ENCODE peak calls at places on chromosomes 11 and 22, in seven cellular contexts. One of them, this sample, is unnamed.

GRCh38 chr11:103585911-103586310 is 450.5 kb upstream of the DDI1 start:
- DNase-seq in uterus: no peak
- DNase-seq in heart left ventricle: no peak
- DNase-seq in ovary: no peak
- DNase-seq in right lobe of liver: no peak
- DNase-seq in sigmoid colon: no peak
- DNase-seq in HCT116: no peak
- DNase-seq in this sample: no peak

GRCh38 chr11:120562806-120563425 is 51.4 kb downstream of the GRIK4 start:
- DNase-seq in HCT116: no peak
- DNase-seq in right lobe of liver: no peak
- DNase-seq in uterus: no peak
- DNase-seq in ovary: peak; percentile 45
- DNase-seq in heart left ventricle: peak; percentile 45
- DNase-seq in sigmoid colon: no peak
- DNase-seq in this sample: no peak

GRCh38 chr11:116335078-116335477 is 437.7 kb downstream of the BUD13 start:
- DNase-seq in heart left ventricle: no peak
- DNase-seq in HCT116: no peak
- DNase-seq in ovary: no peak
- DNase-seq in sigmoid colon: no peak
- DNase-seq in right lobe of liver: no peak
- DNase-seq in uterus: no peak
- DNase-seq in this sample: no peak

GRCh38 chr11:128508785-128509518 is 78.4 kb downstream of the ETS1 start:
- DNase-seq in HCT116: no peak
- DNase-seq in sigmoid colon: no peak
- DNase-seq in right lobe of liver: no peak
- DNase-seq in ovary: no peak
- DNase-seq in heart left ventricle: no peak
- DNase-seq in uterus: no peak
- DNase-seq in this sample: no peak

GRCh38 chr11:75408852-75409219 is 9.5 kb downstream of the RPS3 start:
- DNase-seq in right lobe of liver: no peak
- DNase-seq in heart left ventricle: no peak
- DNase-seq in HCT116: no peak
- DNase-seq in uterus: no peak
- DNase-seq in sigmoid colon: no peak
- DNase-seq in ovary: no peak
- DNase-seq in this sample: no peak

GRCh38 chr11:79121351-79121750 is 319.5 kb downstream of the TENM4 start:
- DNase-seq in uterus: no peak
- DNase-seq in right lobe of liver: no peak
- DNase-seq in heart left ventricle: no peak
- DNase-seq in HCT116: no peak
- DNase-seq in sigmoid colon: no peak
- DNase-seq in ovary: no peak
- DNase-seq in this sample: no peak

GRCh38 chr11:70481625-70482528 is 83.5 kb downstream of the CTTN start:
- DNase-seq in heart left ventricle: peak; percentile 61
- DNase-seq in ovary: no peak
- DNase-seq in HCT116: peak; percentile 86
- DNase-seq in uterus: no peak
- DNase-seq in right lobe of liver: peak; percentile 69
- DNase-seq in sigmoid colon: no peak
- DNase-seq in this sample: no peak

GRCh38 chr22:43396934-43397457 is 14.8 kb upstream of the MPPED1 start:
- DNase-seq in ovary: no peak
- DNase-seq in sigmoid colon: no peak
- DNase-seq in HCT116: no peak
- DNase-seq in heart left ventricle: no peak
- DNase-seq in uterus: no peak
- DNase-seq in right lobe of liver: peak; percentile 81
- DNase-seq in this sample: no peak

GRCh38 chr22:42805016-42805997 is 51.8 kb downstream of the ARFGAP3 start:
- DNase-seq in right lobe of liver: peak; percentile 79
- DNase-seq in ovary: no peak
- DNase-seq in uterus: no peak
- DNase-seq in HCT116: no peak
- DNase-seq in heart left ventricle: peak; percentile 47
- DNase-seq in sigmoid colon: peak; percentile 68
- DNase-seq in this sample: peak; percentile 18

DNA sequence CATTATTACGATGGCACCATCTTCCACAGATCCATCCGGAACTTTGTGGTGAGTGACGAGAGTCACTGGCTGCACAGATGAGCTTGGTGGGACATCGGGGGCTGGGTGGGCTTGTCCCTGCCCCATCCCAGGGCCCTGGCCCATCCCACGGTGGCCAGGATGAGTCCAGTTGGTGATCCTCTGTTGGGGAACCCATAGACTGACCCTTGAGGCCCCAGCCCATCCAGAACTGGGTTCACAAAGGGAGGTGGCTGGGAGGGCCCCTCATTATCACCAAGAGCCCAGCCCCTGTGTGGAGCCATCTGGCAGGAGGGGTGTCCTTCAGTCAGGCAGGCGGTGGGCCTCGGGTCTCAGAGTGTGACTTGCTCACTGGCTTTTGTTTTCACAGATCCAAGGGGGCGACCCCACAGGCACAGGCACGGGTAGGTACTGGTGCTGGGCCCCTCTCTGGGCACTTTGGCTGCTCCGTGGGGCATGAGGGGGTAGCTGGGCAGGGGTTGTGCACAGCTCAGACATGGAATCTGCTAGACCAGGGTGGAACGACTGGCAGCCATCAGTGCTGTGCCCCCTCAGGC is 22.0 kb downstream of the PPIL2 start:
- DNase-seq in uterus: no peak
- DNase-seq in ovary: no peak
- DNase-seq in sigmoid colon: no peak
- DNase-seq in right lobe of liver: no peak
- DNase-seq in HCT116: no peak
- DNase-seq in heart left ventricle: no peak
- DNase-seq in this sample: no peak
- H3K4me1 ChIP-seq in uterus: no peaks in the 10 kb centered on the region
- H3K4me1 ChIP-seq in ovary: no peaks in the 10 kb centered on the region
- H3K4me1 ChIP-seq in sigmoid colon: no peaks in the 10 kb centered on the region
- H3K4me1 ChIP-seq in right lobe of liver: no peaks in the 10 kb centered on the region
- H3K4me1 ChIP-seq in HCT116: no peaks in the 10 kb centered on the region
- H3K4me1 ChIP-seq in heart left ventricle: peaks cover 5% of the 10 kb centered on the region
- H3K4me1 ChIP-seq in this sample: no peaks in the 10 kb centered on the region

GRCh38 chr22:23519442-23520177 is 60.5 kb downstream of the IGLL1 start:
- DNase-seq in right lobe of liver: no peak
- DNase-seq in HCT116: no peak
- DNase-seq in ovary: no peak
- DNase-seq in uterus: no peak
- DNase-seq in sigmoid colon: no peak
- DNase-seq in heart left ventricle: no peak
- DNase-seq in this sample: no peak

GRCh38 chr22:23521442-23522113 is 58.5 kb downstream of the IGLL1 start:
- DNase-seq in right lobe of liver: peak; percentile 94
- DNase-seq in ovary: peak; percentile 93
- DNase-seq in HCT116: peak; percentile 46
- DNase-seq in heart left ventricle: peak; percentile 91
- DNase-seq in sigmoid colon: peak; percentile 95
- DNase-seq in uterus: peak; percentile 83
- DNase-seq in this sample: peak; percentile 96

GRCh38 chr22:23522642-23523251 is 57.3 kb downstream of the IGLL1 start:
- DNase-seq in right lobe of liver: no peak
- DNase-seq in HCT116: no peak
- DNase-seq in sigmoid colon: no peak
- DNase-seq in uterus: no peak
- DNase-seq in ovary: peak; percentile 57
- DNase-seq in heart left ventricle: peak; percentile 34
- DNase-seq in this sample: peak; percentile 68

GRCh38 chr22:23518381-23519187 is 61.5 kb downstream of the IGLL1 start:
- DNase-seq in HCT116: no peak
- DNase-seq in uterus: no peak
- DNase-seq in ovary: no peak
- DNase-seq in sigmoid colon: no peak
- DNase-seq in heart left ventricle: no peak
- DNase-seq in right lobe of liver: no peak
- DNase-seq in this sample: no peak

DNA sequence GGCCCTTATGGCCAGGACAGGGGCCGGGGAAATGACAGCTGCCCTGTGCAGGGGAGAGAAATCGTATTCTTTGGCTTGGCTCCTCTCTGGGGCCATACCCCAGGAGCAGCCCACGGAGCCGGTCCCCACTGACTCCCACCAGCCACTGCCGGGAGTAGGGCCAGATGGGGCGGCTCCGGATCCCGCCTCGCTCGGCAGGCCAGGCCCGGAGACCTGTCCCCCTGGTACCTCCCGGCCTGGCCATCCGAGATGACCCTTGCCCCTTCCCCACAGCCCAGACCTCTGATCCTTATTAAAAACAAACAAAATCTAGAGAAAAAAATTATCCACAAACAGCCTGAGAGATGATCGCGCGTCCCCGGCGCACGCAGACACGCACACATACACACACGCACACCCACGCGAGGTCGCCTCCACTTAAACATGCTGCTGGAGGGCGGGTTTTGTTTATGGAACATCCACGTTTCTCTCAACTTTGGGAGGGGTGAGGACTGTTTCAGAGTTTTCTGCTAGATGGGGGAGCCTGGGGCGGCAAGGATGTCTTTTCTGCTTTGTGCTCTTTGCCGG is 59.1 kb downstream of the IGLL1 start:
- DNase-seq in right lobe of liver: no peak
- DNase-seq in sigmoid colon: peak; percentile 78
- DNase-seq in HCT116: no peak
- DNase-seq in ovary: peak; percentile 69
- DNase-seq in uterus: peak; percentile 42
- DNase-seq in heart left ventricle: peak; percentile 43
- DNase-seq in this sample: peak; percentile 65
- H3K4me3 ChIP-seq in right lobe of liver: peak overlapping the region; percentile 56
- H3K4me3 ChIP-seq in sigmoid colon: peak overlapping the region; percentile 28
- H3K4me3 ChIP-seq in HCT116: peak overlapping the region; percentile 63
- H3K4me3 ChIP-seq in ovary: peak overlapping the region; percentile 37
- H3K4me3 ChIP-seq in uterus: peak overlapping the region; percentile 36
- H3K4me3 ChIP-seq in heart left ventricle: peak overlapping the region; percentile 38
- H3K4me3 ChIP-seq in this sample: peak overlapping the region; percentile 54

DNA sequence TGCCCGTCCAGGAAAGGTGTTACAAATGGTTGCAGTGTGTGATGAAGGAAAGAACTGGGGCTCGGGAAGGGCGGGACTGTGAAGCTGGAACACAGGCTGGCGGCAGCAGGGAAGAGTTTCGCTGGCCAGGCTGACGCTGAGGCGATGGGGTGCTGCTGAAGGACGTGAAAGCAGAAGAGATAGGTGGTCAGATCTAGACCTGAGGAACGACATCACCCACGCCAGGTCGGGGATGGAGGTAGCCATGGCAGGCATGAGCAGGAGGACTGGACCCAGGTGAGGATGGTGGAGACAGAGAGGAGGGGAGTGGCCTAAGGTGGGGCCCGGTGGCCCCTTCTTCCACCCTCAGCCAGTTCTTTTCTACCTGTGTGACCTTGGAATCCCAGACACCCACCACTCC is 9.1 kb downstream of the CDC42EP2 start:
- DNase-seq in uterus: no peak
- DNase-seq in ovary: no peak
- DNase-seq in HCT116: no peak
- DNase-seq in right lobe of liver: no peak
- DNase-seq in heart left ventricle: no peak
- DNase-seq in sigmoid colon: no peak
- DNase-seq in this sample: no peak
- TF ChIP-seq POLR2A in uterus: no peak
- TF ChIP-seq POLR2A in ovary: no peak
- TF ChIP-seq POLR2A in HCT116: no peak
- TF ChIP-seq POLR2A in right lobe of liver: no peak
- TF ChIP-seq POLR2A in heart left ventricle: no peak
- TF ChIP-seq POLR2A in sigmoid colon: no peak
- TF ChIP-seq POLR2A in this sample: no peak

GRCh38 chr11:15493921-15494630 is 379.4 kb downstream of the INSC start:
- DNase-seq in right lobe of liver: peak; percentile 30
- DNase-seq in heart left ventricle: no peak
- DNase-seq in ovary: no peak
- DNase-seq in uterus: no peak
- DNase-seq in sigmoid colon: no peak
- DNase-seq in HCT116: no peak
- DNase-seq in this sample: no peak
- H3K4me1 ChIP-seq in right lobe of liver: no peaks in the 10 kb centered on the region
- H3K4me1 ChIP-seq in heart left ventricle: no peaks in the 10 kb centered on the region
- H3K4me1 ChIP-seq in ovary: no peaks in the 10 kb centered on the region
- H3K4me1 ChIP-seq in uterus: no peaks in the 10 kb centered on the region
- H3K4me1 ChIP-seq in sigmoid colon: no peaks in the 10 kb centered on the region
- H3K4me1 ChIP-seq in HCT116: peaks cover 2% of the 10 kb centered on the region
- H3K4me1 ChIP-seq in this sample: no peaks in the 10 kb centered on the region

GRCh38 chr11:121909571-121909970 is 206.4 kb downstream of the BLID start:
- DNase-seq in uterus: no peak
- DNase-seq in HCT116: no peak
- DNase-seq in right lobe of liver: no peak
- DNase-seq in sigmoid colon: no peak
- DNase-seq in ovary: no peak
- DNase-seq in heart left ventricle: no peak
- DNase-seq in this sample: no peak
- H3K4me3 ChIP-seq in uterus: no peak overlapping the region
- H3K4me3 ChIP-seq in HCT116: no peak overlapping the region
- H3K4me3 ChIP-seq in right lobe of liver: no peak overlapping the region
- H3K4me3 ChIP-seq in sigmoid colon: no peak overlapping the region
- H3K4me3 ChIP-seq in ovary: no peak overlapping the region
- H3K4me3 ChIP-seq in heart left ventricle: no peak overlapping the region
- H3K4me3 ChIP-seq in this sample: no peak overlapping the region

This sample was measured in testis.